ENCODE peak calls at places on chromosomes 12 and 14, in seven cellular contexts. One of them, this sample, is unnamed.

GRCh38 chr14:95480109-95480886 is 36.2 kb downstream of the SYNE3 start:
- DNase-seq in PC-3: peak; percentile 58
- DNase-seq in A549: no peak
- DNase-seq in lower lobe of right lung: no peak
- DNase-seq in ovary: peak; percentile 62
- DNase-seq in OCI-LY7: no peak
- DNase-seq in heart left ventricle: peak; percentile 78
- DNase-seq in this sample: peak; percentile 32

GRCh38 chr14:53847881-53848280 is 108.7 kb downstream of the BMP4 start:
- DNase-seq in ovary: no peak
- DNase-seq in OCI-LY7: no peak
- DNase-seq in lower lobe of right lung: no peak
- DNase-seq in PC-3: no peak
- DNase-seq in heart left ventricle: no peak
- DNase-seq in A549: no peak
- DNase-seq in this sample: no peak

GRCh38 chr12:65786041-65786440 is 38.2 kb upstream of the HMGA2 start:
- DNase-seq in PC-3: no peak
- DNase-seq in A549: no peak
- DNase-seq in heart left ventricle: no peak
- DNase-seq in lower lobe of right lung: no peak
- DNase-seq in OCI-LY7: no peak
- DNase-seq in ovary: no peak
- DNase-seq in this sample: no peak

GRCh38 chr12:100741084-100741711 is 53.4 kb upstream of the ANO4 start:
- DNase-seq in A549: peak; percentile 6
- DNase-seq in OCI-LY7: peak; percentile 44
- DNase-seq in heart left ventricle: no peak
- DNase-seq in ovary: no peak
- DNase-seq in lower lobe of right lung: no peak
- DNase-seq in PC-3: peak; percentile 72
- DNase-seq in this sample: no peak

GRCh38 chr14:26216797-26217196 is 381.0 kb downstream of the NOVA1 start:
- DNase-seq in OCI-LY7: no peak
- DNase-seq in A549: no peak
- DNase-seq in PC-3: no peak
- DNase-seq in lower lobe of right lung: no peak
- DNase-seq in ovary: no peak
- DNase-seq in heart left ventricle: no peak
- DNase-seq in this sample: no peak

GRCh38 chr12:57237653-57237951 is 8.1 kb downstream of the SHMT2 start:
- DNase-seq in heart left ventricle: no peak
- DNase-seq in A549: no peak
- DNase-seq in lower lobe of right lung: no peak
- DNase-seq in ovary: no peak
- DNase-seq in PC-3: peak; percentile 39
- DNase-seq in OCI-LY7: no peak
- DNase-seq in this sample: no peak

GRCh38 chr14:83765200-83765599 is 1764.7 kb upstream of the FLRT2 start:
- DNase-seq in PC-3: no peak
- DNase-seq in lower lobe of right lung: no peak
- DNase-seq in heart left ventricle: no peak
- DNase-seq in ovary: no peak
- DNase-seq in A549: no peak
- DNase-seq in OCI-LY7: no peak
- DNase-seq in this sample: no peak

GRCh38 chr12:22709292-22709691 is 84.3 kb downstream of the ETNK1 start:
- DNase-seq in heart left ventricle: no peak
- DNase-seq in A549: peak; percentile 42
- DNase-seq in lower lobe of right lung: no peak
- DNase-seq in ovary: no peak
- DNase-seq in OCI-LY7: peak; percentile 21
- DNase-seq in PC-3: peak; percentile 46
- DNase-seq in this sample: no peak

GRCh38 chr14:74275265-74275841 is 27.4 kb downstream of the ABCD4 start:
- DNase-seq in OCI-LY7: no peak
- DNase-seq in PC-3: peak; percentile 19
- DNase-seq in lower lobe of right lung: no peak
- DNase-seq in heart left ventricle: no peak
- DNase-seq in A549: peak; percentile 24
- DNase-seq in ovary: no peak
- DNase-seq in this sample: no peak

GRCh38 chr14:73058923-73059311 is 583 bp downstream of the RBM25 start:
- DNase-seq in heart left ventricle: no peak
- DNase-seq in lower lobe of right lung: peak; percentile 50
- DNase-seq in A549: peak; percentile 39
- DNase-seq in PC-3: peak; percentile 45
- DNase-seq in ovary: no peak
- DNase-seq in OCI-LY7: peak; percentile 31
- DNase-seq in this sample: peak; percentile 38

GRCh38 chr12:124506145-124506831 is 61.1 kb downstream of the NCOR2 start:
- DNase-seq in A549: no peak
- DNase-seq in ovary: peak; percentile 88
- DNase-seq in OCI-LY7: no peak
- DNase-seq in PC-3: peak; percentile 15
- DNase-seq in lower lobe of right lung: peak; percentile 91
- DNase-seq in heart left ventricle: peak; percentile 85
- DNase-seq in this sample: peak; percentile 79

GRCh38 chr14:105478624-105479305 is 4.1 kb downstream of the CRIP2 start:
- DNase-seq in lower lobe of right lung: no peak
- DNase-seq in PC-3: no peak
- DNase-seq in heart left ventricle: no peak
- DNase-seq in ovary: no peak
- DNase-seq in OCI-LY7: no peak
- DNase-seq in A549: no peak
- DNase-seq in this sample: no peak

GRCh38 chr12:56115329-56115728 is 1.1 kb upstream of the RPL41 start:
- DNase-seq in ovary: peak; percentile 47
- DNase-seq in heart left ventricle: no peak
- DNase-seq in OCI-LY7: no peak
- DNase-seq in lower lobe of right lung: no peak
- DNase-seq in PC-3: peak; percentile 23
- DNase-seq in A549: peak; percentile 33
- DNase-seq in this sample: no peak

DNA sequence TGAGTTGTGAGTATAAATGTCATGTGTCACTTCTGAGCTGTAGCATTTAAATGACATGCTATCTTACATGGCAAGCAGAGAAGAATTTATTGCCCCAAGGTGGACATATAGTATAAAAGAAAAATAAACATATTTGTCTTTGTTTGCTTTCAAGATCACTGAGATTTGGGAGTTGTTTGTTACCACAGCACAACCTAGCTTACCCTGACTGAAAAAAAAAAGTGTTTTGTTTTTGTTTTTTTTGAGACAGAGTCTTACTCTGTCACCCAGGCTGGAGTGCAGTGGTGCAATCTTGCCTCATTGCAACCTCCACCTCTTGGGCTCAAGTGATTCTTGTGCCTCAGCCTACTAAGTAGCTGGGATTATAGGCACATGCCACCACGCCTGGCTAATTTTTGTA is 596.5 kb downstream of the MED13L start:
- DNase-seq in heart left ventricle: no peak
- DNase-seq in OCI-LY7: no peak
- DNase-seq in lower lobe of right lung: no peak
- DNase-seq in PC-3: no peak
- DNase-seq in ovary: no peak
- DNase-seq in A549: no peak
- DNase-seq in this sample: no peak
- H3K27ac ChIP-seq in heart left ventricle: no peak overlapping the region
- H3K27ac ChIP-seq in OCI-LY7: no peak overlapping the region
- H3K27ac ChIP-seq in lower lobe of right lung: no peak overlapping the region
- H3K27ac ChIP-seq in PC-3: no peak overlapping the region
- H3K27ac ChIP-seq in ovary: no peak overlapping the region
- H3K27ac ChIP-seq in A549: no peak overlapping the region
- H3K27ac ChIP-seq in this sample: no peak overlapping the region

DNA sequence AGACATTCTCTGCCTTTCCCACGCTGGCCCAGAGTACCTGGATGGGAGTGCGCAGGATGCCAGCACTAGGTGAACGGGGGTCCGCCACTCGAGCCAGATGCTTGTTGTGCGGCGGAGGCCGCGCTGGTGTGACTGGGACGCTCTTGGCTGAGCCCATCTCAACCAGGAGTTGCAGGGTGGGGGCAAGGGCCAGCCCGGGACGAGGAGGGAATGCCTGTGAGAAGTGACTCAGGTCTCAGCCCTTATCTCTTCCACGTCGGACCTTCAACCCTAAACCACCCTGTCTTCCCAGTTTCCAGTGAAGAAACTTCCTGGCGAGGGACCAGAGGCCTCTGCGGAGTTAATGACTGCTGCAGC is 312 bp downstream of the CDCA3 start:
- DNase-seq in ovary: no peak
- DNase-seq in A549: no peak
- DNase-seq in PC-3: no peak
- DNase-seq in heart left ventricle: no peak
- DNase-seq in OCI-LY7: peak; percentile 31
- DNase-seq in lower lobe of right lung: no peak
- DNase-seq in this sample: no peak
- H3K27ac ChIP-seq in ovary: no peak overlapping the region
- H3K27ac ChIP-seq in A549: peak overlapping the region; percentile 67
- H3K27ac ChIP-seq in PC-3: peak overlapping the region; percentile 29
- H3K27ac ChIP-seq in heart left ventricle: no peak overlapping the region
- H3K27ac ChIP-seq in OCI-LY7: peak overlapping the region; percentile 86
- H3K27ac ChIP-seq in lower lobe of right lung: no peak overlapping the region
- H3K27ac ChIP-seq in this sample: no peak overlapping the region

DNA sequence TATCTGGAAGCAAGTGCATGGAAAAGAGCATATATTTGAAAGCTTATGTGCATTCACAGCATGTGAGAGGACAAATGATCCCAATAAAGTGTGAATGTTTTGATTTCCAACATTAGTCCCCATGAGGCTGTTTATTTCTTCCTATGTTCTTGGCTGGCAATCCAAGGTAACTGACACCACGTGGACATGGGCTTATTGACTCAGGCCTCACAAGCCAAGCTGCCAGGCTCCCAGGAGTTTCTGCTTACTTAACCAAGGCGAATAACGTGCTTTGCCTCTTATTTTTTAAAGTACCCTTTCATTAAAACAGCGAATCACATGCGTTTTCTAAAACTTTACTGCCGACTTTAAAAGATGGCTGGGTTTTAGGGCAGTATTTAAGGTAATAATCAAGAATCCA is 441.7 kb downstream of the FUT8 start:
- DNase-seq in heart left ventricle: no peak
- DNase-seq in OCI-LY7: no peak
- DNase-seq in A549: no peak
- DNase-seq in PC-3: no peak
- DNase-seq in lower lobe of right lung: no peak
- DNase-seq in ovary: no peak
- DNase-seq in this sample: no peak
- H3K27ac ChIP-seq in heart left ventricle: no peak overlapping the region
- H3K27ac ChIP-seq in OCI-LY7: no peak overlapping the region
- H3K27ac ChIP-seq in A549: no peak overlapping the region
- H3K27ac ChIP-seq in PC-3: no peak overlapping the region
- H3K27ac ChIP-seq in lower lobe of right lung: no peak overlapping the region
- H3K27ac ChIP-seq in ovary: no peak overlapping the region
- H3K27ac ChIP-seq in this sample: no peak overlapping the region

GRCh38 chr12:5220835-5221234 is 177.2 kb downstream of the KCNA5 start:
- DNase-seq in OCI-LY7: no peak
- DNase-seq in ovary: no peak
- DNase-seq in PC-3: no peak
- DNase-seq in A549: no peak
- DNase-seq in lower lobe of right lung: no peak
- DNase-seq in heart left ventricle: no peak
- DNase-seq in this sample: no peak
- H3K27ac ChIP-seq in OCI-LY7: no peak overlapping the region
- H3K27ac ChIP-seq in ovary: no peak overlapping the region
- H3K27ac ChIP-seq in PC-3: no peak overlapping the region
- H3K27ac ChIP-seq in A549: no peak overlapping the region
- H3K27ac ChIP-seq in lower lobe of right lung: no peak overlapping the region
- H3K27ac ChIP-seq in heart left ventricle: no peak overlapping the region
- H3K27ac ChIP-seq in this sample: no peak overlapping the region

DNA sequence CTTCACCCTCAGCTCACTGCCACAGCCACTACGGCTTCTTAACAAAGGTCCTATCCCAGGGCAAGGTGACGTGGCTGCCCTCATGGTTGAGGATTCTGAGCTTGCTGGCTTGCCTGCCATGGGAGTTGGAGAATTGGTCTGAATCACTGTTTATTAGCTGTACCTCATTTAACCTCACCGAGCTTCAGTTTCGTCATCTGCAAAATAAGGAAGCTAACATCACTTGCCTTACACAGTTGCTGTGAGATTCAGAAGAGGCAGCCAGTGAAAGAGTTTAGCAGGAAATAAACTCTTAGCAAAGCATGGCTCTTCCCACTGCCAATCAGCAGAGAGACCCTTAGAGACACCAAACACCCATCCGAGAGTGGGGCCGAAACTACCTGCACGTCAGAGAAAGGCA is 90.1 kb upstream of the KCNA1 start:
- DNase-seq in OCI-LY7: no peak
- DNase-seq in ovary: no peak
- DNase-seq in PC-3: no peak
- DNase-seq in lower lobe of right lung: no peak
- DNase-seq in A549: no peak
- DNase-seq in heart left ventricle: no peak
- DNase-seq in this sample: no peak
- H3K27ac ChIP-seq in OCI-LY7: no peak overlapping the region
- H3K27ac ChIP-seq in ovary: no peak overlapping the region
- H3K27ac ChIP-seq in PC-3: no peak overlapping the region
- H3K27ac ChIP-seq in lower lobe of right lung: no peak overlapping the region
- H3K27ac ChIP-seq in A549: no peak overlapping the region
- H3K27ac ChIP-seq in heart left ventricle: no peak overlapping the region
- H3K27ac ChIP-seq in this sample: no peak overlapping the region

DNA sequence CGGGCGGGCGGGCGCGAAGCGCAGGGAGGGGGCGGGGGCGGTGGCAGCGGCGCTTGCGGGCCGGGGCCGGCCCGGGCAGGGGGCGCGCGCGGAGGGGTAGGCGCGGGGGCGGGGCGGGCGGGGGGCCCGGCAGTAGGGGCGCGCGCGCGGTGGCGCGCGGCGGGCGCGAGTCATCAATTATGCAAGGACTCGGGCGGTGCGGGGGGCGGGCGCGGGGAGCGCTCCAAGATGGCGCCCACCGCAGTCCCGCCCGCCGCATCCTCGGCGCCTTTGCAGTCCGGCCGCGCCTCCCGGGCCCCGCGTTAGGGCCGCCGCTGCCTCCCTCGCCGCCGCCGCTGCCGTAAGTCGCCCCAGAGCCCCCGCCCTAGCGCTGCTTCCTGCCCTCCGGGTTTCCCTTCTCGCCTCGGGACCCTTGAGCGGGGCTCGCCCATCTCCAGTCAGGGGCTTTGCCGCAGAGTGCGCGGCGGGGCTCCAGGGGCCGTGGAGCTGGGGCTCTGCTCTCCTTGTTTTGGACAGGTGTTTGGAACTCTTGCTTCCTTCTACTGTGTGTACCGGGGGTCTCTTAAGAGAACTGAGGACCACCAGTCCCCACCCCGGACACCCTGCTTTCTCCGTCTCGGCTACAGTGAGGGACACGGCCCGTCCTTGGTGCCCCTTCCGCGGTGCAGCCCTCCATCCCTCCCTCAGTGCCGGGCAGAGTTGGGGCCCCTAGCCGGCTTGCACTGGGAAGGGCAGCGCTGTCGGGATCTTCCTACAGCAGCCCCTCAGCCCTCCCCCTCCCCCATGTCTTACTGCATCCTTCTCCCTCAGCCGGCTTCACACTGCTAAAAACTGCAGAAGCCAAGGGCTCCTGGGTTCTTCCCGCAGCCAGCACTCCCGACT is at the start of gene SCN8A:
- DNase-seq in A549: peak; percentile 61
- DNase-seq in PC-3: peak; percentile 63
- DNase-seq in OCI-LY7: peak; percentile 72
- DNase-seq in ovary: peak; percentile 37
- DNase-seq in lower lobe of right lung: no peak
- DNase-seq in heart left ventricle: no peak
- DNase-seq in this sample: peak; percentile 24
- H3K27ac ChIP-seq in A549: peak within 1 kb of the TSS; percentile 87
- H3K27ac ChIP-seq in PC-3: peak within 1 kb of the TSS; percentile 46
- H3K27ac ChIP-seq in OCI-LY7: no peak within 1 kb of the TSS
- H3K27ac ChIP-seq in ovary: no peak within 1 kb of the TSS
- H3K27ac ChIP-seq in lower lobe of right lung: no peak within 1 kb of the TSS
- H3K27ac ChIP-seq in heart left ventricle: no peak within 1 kb of the TSS
- H3K27ac ChIP-seq in this sample: no peak within 1 kb of the TSS

This sample was measured in thyroid gland.